ENCODE peak calls at places on chromosomes 11 and 22, in five cellular contexts. One of them, this sample, is unnamed.

GRCh38 chr22:40401532-40401931 is 31.1 kb downstream of the SGSM3 start:
- DNase-seq in prostate gland: no peak
- DNase-seq in AG09309: no peak
- DNase-seq in suprapubic skin: no peak
- DNase-seq in foreskin fibroblast: no peak
- DNase-seq in this sample: no peak

GRCh38 chr11:107263865-107264563 is 193.6 kb downstream of the CWF19L2 start:
- DNase-seq in suprapubic skin: no peak
- DNase-seq in prostate gland: no peak
- DNase-seq in AG09309: no peak
- DNase-seq in foreskin fibroblast: no peak
- DNase-seq in this sample: no peak

GRCh38 chr11:15826826-15827225 is 529.5 kb downstream of the SOX6 start:
- DNase-seq in AG09309: no peak
- DNase-seq in foreskin fibroblast: peak
- DNase-seq in suprapubic skin: no peak
- DNase-seq in prostate gland: no peak
- DNase-seq in this sample: peak

GRCh38 chr11:123219066-123219697 is 24.1 kb upstream of the CLMP start:
- DNase-seq in AG09309: no peak
- DNase-seq in foreskin fibroblast: no peak
- DNase-seq in suprapubic skin: no peak
- DNase-seq in prostate gland: no peak
- DNase-seq in this sample: no peak

GRCh38 chr11:58316142-58316541 is 42.7 kb downstream of the OR5B17 start:
- DNase-seq in foreskin fibroblast: peak
- DNase-seq in suprapubic skin: no peak
- DNase-seq in AG09309: no peak
- DNase-seq in prostate gland: no peak
- DNase-seq in this sample: no peak

GRCh38 chr11:70528046-70528793 is 129.9 kb downstream of the CTTN start:
- DNase-seq in foreskin fibroblast: no peak
- DNase-seq in AG09309: no peak
- DNase-seq in suprapubic skin: no peak
- DNase-seq in prostate gland: no peak
- DNase-seq in this sample: no peak

GRCh38 chr11:64716471-64717267 is 6.3 kb downstream of the NRXN2 start:
- DNase-seq in AG09309: no peak
- DNase-seq in suprapubic skin: no peak
- DNase-seq in foreskin fibroblast: no peak
- DNase-seq in prostate gland: no peak
- DNase-seq in this sample: no peak

GRCh38 chr22:33315954-33316353 is 257.8 kb upstream of the SYN3 start:
- DNase-seq in AG09309: no peak
- DNase-seq in suprapubic skin: no peak
- DNase-seq in prostate gland: no peak
- DNase-seq in foreskin fibroblast: no peak
- DNase-seq in this sample: no peak

DNA sequence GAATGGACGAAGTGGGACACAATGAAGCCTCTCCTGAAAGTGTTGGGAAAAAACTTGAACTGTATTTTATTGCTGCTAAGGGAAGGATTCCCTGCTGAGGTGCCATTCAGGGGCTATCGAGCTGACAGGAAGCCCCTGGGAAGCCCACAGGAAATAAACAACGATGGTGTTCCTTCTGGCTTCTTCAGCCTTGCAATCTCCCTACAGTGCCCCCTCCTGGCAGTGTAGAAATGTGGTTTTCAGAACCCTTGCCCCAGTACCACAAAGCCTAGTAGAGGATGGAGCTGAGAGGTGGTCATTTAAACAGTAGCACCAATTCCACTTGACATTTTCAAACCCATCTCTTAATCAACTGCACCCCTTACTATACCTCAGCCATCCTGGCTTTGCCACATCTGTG is 676.7 kb upstream of the ARHGAP42 start:
- DNase-seq in foreskin fibroblast: no peak
- DNase-seq in AG09309: no peak
- DNase-seq in suprapubic skin: no peak
- DNase-seq in prostate gland: no peak
- DNase-seq in this sample: no peak
- TF ChIP-seq CTCF in foreskin fibroblast: no peak
- TF ChIP-seq CTCF in AG09309: no peak
- TF ChIP-seq CTCF in suprapubic skin: no peak
- TF ChIP-seq CTCF in prostate gland: no peak
- TF ChIP-seq CTCF in this sample: no peak

GRCh38 chr22:21790359-21790758 is 54.8 kb upstream of the YPEL1 start:
- DNase-seq in prostate gland: no peak
- DNase-seq in AG09309: no peak
- DNase-seq in foreskin fibroblast: no peak
- DNase-seq in suprapubic skin: no peak
- DNase-seq in this sample: no peak

GRCh38 chr22:21796863-21797262 is 61.3 kb upstream of the YPEL1 start:
- DNase-seq in prostate gland: peak
- DNase-seq in suprapubic skin: no peak
- DNase-seq in AG09309: no peak
- DNase-seq in foreskin fibroblast: no peak
- DNase-seq in this sample: no peak

GRCh38 chr22:21797444-21798221 is 62.0 kb upstream of the YPEL1 start:
- DNase-seq in AG09309: no peak
- DNase-seq in foreskin fibroblast: peak
- DNase-seq in suprapubic skin: no peak
- DNase-seq in prostate gland: no peak
- DNase-seq in this sample: no peak

GRCh38 chr22:21796231-21796630 is 60.6 kb upstream of the YPEL1 start:
- DNase-seq in prostate gland: no peak
- DNase-seq in AG09309: no peak
- DNase-seq in foreskin fibroblast: no peak
- DNase-seq in suprapubic skin: no peak
- DNase-seq in this sample: no peak

GRCh38 chr22:21791635-21792625 is 56.3 kb upstream of the YPEL1 start:
- DNase-seq in foreskin fibroblast: peak
- DNase-seq in AG09309: no peak
- DNase-seq in suprapubic skin: no peak
- DNase-seq in prostate gland: no peak
- DNase-seq in this sample: no peak
- TF ChIP-seq CTCF in foreskin fibroblast: no peak
- TF ChIP-seq CTCF in AG09309: no peak
- TF ChIP-seq CTCF in suprapubic skin: no peak
- TF ChIP-seq CTCF in prostate gland: no peak
- TF ChIP-seq CTCF in this sample: no peak

GRCh38 chr22:47994899-47995573 is 1232.6 kb downstream of the TBC1D22A start:
- DNase-seq in prostate gland: no peak
- DNase-seq in suprapubic skin: no peak
- DNase-seq in AG09309: no peak
- DNase-seq in foreskin fibroblast: no peak
- DNase-seq in this sample: no peak

GRCh38 chr22:47995718-47996117 is 1233.3 kb downstream of the TBC1D22A start:
- DNase-seq in prostate gland: no peak
- DNase-seq in foreskin fibroblast: no peak
- DNase-seq in suprapubic skin: no peak
- DNase-seq in AG09309: no peak
- DNase-seq in this sample: no peak

GRCh38 chr22:47996446-47996857 is 1234.0 kb downstream of the TBC1D22A start:
- DNase-seq in foreskin fibroblast: no peak
- DNase-seq in prostate gland: no peak
- DNase-seq in suprapubic skin: no peak
- DNase-seq in AG09309: no peak
- DNase-seq in this sample: no peak

GRCh38 chr22:47997612-47998011 is 1235.2 kb downstream of the TBC1D22A start:
- DNase-seq in prostate gland: no peak
- DNase-seq in foreskin fibroblast: no peak
- DNase-seq in AG09309: no peak
- DNase-seq in suprapubic skin: no peak
- DNase-seq in this sample: no peak

DNA sequence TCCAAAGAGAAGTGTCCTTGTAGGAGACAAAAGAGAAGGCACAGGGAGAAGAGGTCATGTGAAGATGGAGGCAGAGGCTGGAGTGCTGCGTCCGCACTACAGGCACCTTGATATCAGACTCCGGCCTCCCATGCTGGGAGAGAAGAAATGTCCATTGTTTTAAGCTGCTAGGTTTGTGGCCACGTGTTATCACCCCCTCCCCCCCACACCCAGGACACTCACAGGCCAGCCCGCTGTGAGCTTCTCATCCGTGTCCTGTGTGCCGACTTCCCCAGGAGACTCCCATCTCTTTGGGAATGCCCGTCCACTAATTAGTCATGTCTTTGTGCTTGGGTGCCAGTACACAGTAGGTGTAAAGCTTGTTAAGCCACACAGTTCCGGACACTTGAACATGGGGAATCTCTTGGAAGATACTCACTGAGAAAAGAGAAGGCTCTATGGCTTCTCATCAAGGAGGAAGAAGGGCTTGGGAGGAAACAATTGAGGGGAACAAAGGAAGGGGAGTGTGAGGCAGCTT is 1234.7 kb downstream of the TBC1D22A start:
- DNase-seq in foreskin fibroblast: no peak
- DNase-seq in AG09309: no peak
- DNase-seq in prostate gland: no peak
- DNase-seq in suprapubic skin: no peak
- DNase-seq in this sample: no peak
- TF ChIP-seq CTCF in foreskin fibroblast: no peak
- TF ChIP-seq CTCF in AG09309: no peak
- TF ChIP-seq CTCF in prostate gland: no peak
- TF ChIP-seq CTCF in suprapubic skin: no peak
- TF ChIP-seq CTCF in this sample: no peak

DNA sequence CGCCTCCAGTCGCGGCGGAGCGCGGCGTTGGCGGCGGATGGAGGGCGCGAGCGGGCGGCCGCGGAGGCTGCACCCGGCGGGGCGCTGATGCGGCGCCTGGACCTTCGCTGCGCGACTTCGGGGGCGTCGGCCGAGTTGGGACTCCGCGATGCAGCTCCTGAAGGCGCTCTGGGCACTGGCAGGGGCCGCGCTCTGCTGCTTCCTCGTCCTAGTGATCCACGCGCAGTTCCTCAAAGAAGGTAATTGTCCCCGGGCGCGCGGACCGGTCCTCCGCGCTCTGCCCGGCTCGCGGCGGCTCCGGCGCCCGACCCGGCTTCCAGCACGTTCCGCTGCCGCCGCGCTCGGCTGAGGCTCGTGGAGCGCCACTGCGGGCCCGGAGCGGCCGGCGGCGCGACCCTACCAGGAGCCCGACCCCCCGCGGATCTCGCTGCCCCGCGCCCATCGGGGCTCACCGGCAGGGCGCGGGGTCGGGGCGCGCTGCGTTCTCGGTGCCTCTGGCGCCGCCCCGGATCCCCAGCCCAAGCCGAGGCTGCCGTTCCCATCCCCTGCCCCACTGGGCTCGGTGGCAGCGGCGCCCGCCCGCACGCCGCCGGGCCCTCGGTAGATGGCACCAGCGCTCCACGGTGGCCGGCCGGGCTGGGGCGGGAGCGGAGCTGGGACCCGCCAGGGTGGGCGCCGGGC is 1251.2 kb downstream of the BRD1 start:
- DNase-seq in prostate gland: peak
- DNase-seq in AG09309: no peak
- DNase-seq in suprapubic skin: no peak
- DNase-seq in foreskin fibroblast: peak
- DNase-seq in this sample: no peak
- TF ChIP-seq CTCF in prostate gland: peak
- TF ChIP-seq CTCF in AG09309: peak
- TF ChIP-seq CTCF in suprapubic skin: peak
- TF ChIP-seq CTCF in foreskin fibroblast: no peak
- TF ChIP-seq CTCF in this sample: peak

DNA sequence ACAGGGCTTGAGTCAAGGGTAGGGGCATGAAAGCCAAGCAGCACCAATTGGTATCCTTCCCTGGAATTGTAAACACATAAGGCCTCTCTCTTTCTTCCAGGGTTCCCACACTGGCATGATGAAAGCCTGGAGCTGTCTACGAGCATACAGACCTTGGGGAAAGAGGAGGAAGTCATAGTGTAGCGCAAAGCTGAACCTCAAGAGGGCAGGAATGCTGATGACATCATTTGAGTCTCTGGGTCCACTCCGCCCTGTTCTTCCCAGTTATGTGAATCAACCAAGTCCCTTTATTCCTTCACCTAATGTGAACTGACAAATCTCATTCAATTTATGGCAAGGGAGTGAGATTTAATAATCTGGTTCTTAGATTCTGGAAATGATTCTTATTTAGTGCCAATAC is 266.4 kb upstream of the NCAM1 start:
- DNase-seq in suprapubic skin: no peak
- DNase-seq in prostate gland: no peak
- DNase-seq in AG09309: no peak
- DNase-seq in foreskin fibroblast: no peak
- DNase-seq in this sample: no peak
- TF ChIP-seq CTCF in suprapubic skin: no peak
- TF ChIP-seq CTCF in prostate gland: no peak
- TF ChIP-seq CTCF in AG09309: no peak
- TF ChIP-seq CTCF in foreskin fibroblast: no peak
- TF ChIP-seq CTCF in this sample: no peak

DNA sequence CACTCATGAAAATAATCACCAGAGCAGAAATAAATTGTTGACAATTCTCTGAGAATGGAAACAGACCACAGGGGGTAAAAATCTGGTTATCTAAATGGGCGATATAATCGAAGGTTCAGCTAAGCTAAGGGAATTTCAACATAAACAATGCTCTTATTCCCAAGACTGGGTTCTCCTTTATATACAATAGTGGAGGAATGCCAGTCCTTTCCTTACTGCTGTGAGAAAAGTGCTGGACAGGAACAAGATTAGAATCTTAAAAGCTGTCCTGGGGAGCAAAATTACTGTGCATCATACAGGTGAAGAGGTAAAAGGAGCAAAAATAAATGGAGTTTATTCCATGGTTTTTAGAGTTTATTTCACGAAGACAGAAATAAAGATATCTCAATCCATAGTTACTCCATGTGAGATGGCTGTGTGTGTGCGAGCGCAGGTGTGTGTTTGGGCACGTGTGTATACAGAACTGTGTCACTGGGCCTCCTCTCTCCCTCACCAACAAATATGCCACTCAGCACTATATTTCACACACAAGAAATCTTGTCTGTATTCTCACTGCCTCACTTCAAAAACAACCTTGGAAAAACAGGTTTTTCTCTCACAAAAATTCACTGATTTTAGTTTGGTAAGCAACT is 385.6 kb downstream of the DCDC1 start:
- DNase-seq in prostate gland: no peak
- DNase-seq in AG09309: no peak
- DNase-seq in suprapubic skin: no peak
- DNase-seq in foreskin fibroblast: no peak
- DNase-seq in this sample: no peak
- TF ChIP-seq CTCF in prostate gland: no peak
- TF ChIP-seq CTCF in AG09309: no peak
- TF ChIP-seq CTCF in suprapubic skin: no peak
- TF ChIP-seq CTCF in foreskin fibroblast: no peak
- TF ChIP-seq CTCF in this sample: no peak

DNA sequence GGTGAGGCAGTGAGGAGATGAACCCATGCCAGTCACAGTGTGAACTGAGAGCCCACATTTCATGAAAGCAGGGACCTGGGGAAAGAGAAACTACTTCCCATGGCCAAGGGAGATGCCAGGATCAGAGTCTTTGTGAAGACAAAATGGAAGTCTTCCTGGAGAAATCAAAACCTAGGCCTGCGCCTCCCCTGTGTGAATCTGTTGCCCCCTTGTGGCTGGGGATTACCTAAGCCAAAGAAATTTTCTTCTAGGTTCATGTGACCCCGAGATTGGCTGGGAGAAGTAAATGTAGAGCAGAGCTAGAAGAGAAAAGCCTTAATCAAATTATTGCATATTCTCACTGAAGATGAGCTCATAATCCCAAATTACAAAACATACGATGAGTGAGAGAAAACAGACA is 1075.3 kb downstream of the TBC1D22A start:
- DNase-seq in AG09309: no peak
- DNase-seq in foreskin fibroblast: peak
- DNase-seq in prostate gland: no peak
- DNase-seq in suprapubic skin: no peak
- DNase-seq in this sample: no peak
- TF ChIP-seq CTCF in AG09309: peak
- TF ChIP-seq CTCF in foreskin fibroblast: peak
- TF ChIP-seq CTCF in prostate gland: peak
- TF ChIP-seq CTCF in suprapubic skin: no peak
- TF ChIP-seq CTCF in this sample: peak

GRCh38 chr11:117613521-117613920 is 183.5 kb downstream of the DSCAML1 start:
- DNase-seq in AG09309: no peak
- DNase-seq in suprapubic skin: peak
- DNase-seq in prostate gland: no peak
- DNase-seq in foreskin fibroblast: no peak
- DNase-seq in this sample: no peak
- TF ChIP-seq CTCF in AG09309: no peak
- TF ChIP-seq CTCF in suprapubic skin: no peak
- TF ChIP-seq CTCF in prostate gland: no peak
- TF ChIP-seq CTCF in foreskin fibroblast: no peak
- TF ChIP-seq CTCF in this sample: no peak

This sample was measured in osteocyte.